ENCODE peak calls at places on chromosomes 3 and 15, in five cellular contexts. One of them, this sample, is unnamed.
A peak's percentile ranks its signal among the peaks of the same experiment; 100 is the strongest.

GRCh38 chr3:114078126-114078525 is 21.6 kb downstream of the QTRT2 start:
- DNase-seq in AG04450: peak; percentile 4
- DNase-seq in endothelial cell of umbilical vein: peak; percentile 29
- DNase-seq in psoas muscle: no peak
- DNase-seq in cardiac fibroblast: no peak
- DNase-seq in this sample: no peak

GRCh38 chr3:133841196-133841595 is 35.6 kb downstream of the SRPRB start:
- DNase-seq in cardiac fibroblast: no peak
- DNase-seq in psoas muscle: no peak
- DNase-seq in AG04450: no peak
- DNase-seq in endothelial cell of umbilical vein: no peak
- DNase-seq in this sample: no peak

GRCh38 chr3:2354702-2355101 is 256.0 kb downstream of the CNTN4 start:
- DNase-seq in AG04450: no peak
- DNase-seq in psoas muscle: no peak
- DNase-seq in endothelial cell of umbilical vein: no peak
- DNase-seq in cardiac fibroblast: peak; percentile 2
- DNase-seq in this sample: peak; percentile 26

GRCh38 chr15:62750471-62750870 is 292.1 kb upstream of the TPM1 start:
- DNase-seq in AG04450: no peak
- DNase-seq in cardiac fibroblast: no peak
- DNase-seq in endothelial cell of umbilical vein: no peak
- DNase-seq in psoas muscle: no peak
- DNase-seq in this sample: no peak

GRCh38 chr15:86915811-86916331 is 836.2 kb downstream of the AGBL1 start:
- DNase-seq in cardiac fibroblast: peak; percentile 70
- DNase-seq in psoas muscle: no peak
- DNase-seq in AG04450: peak; percentile 7
- DNase-seq in endothelial cell of umbilical vein: no peak
- DNase-seq in this sample: peak; percentile 25

GRCh38 chr3:176873261-176873660 is 324.0 kb downstream of the TBL1XR1 start:
- DNase-seq in cardiac fibroblast: no peak
- DNase-seq in AG04450: no peak
- DNase-seq in endothelial cell of umbilical vein: no peak
- DNase-seq in psoas muscle: no peak
- DNase-seq in this sample: no peak

GRCh38 chr3:51386852-51387229 is 1.8 kb downstream of the MANF start:
- DNase-seq in psoas muscle: no peak
- DNase-seq in cardiac fibroblast: no peak
- DNase-seq in endothelial cell of umbilical vein: no peak
- DNase-seq in AG04450: no peak
- DNase-seq in this sample: no peak

GRCh38 chr15:25182098-25182478 is 227.3 kb downstream of the SNRPN start:
- DNase-seq in cardiac fibroblast: no peak
- DNase-seq in psoas muscle: peak; percentile 1
- DNase-seq in AG04450: no peak
- DNase-seq in endothelial cell of umbilical vein: no peak
- DNase-seq in this sample: no peak

GRCh38 chr3:115099115-115099884 is 47.8 kb downstream of the ZBTB20 start:
- DNase-seq in cardiac fibroblast: peak; percentile 16
- DNase-seq in AG04450: no peak
- DNase-seq in psoas muscle: no peak
- DNase-seq in endothelial cell of umbilical vein: peak; percentile 36
- DNase-seq in this sample: no peak

GRCh38 chr3:99720985-99721632 is 82.7 kb downstream of the COL8A1 start:
- DNase-seq in AG04450: no peak
- DNase-seq in psoas muscle: peak; percentile 24
- DNase-seq in cardiac fibroblast: peak; percentile 68
- DNase-seq in endothelial cell of umbilical vein: peak; percentile 55
- DNase-seq in this sample: no peak

GRCh38 chr3:100702082-100703014 is 6.9 kb upstream of the TFG start:
- DNase-seq in cardiac fibroblast: no peak
- DNase-seq in endothelial cell of umbilical vein: no peak
- DNase-seq in AG04450: no peak
- DNase-seq in psoas muscle: no peak
- DNase-seq in this sample: no peak

GRCh38 chr3:19216669-19217337 is 68.5 kb downstream of the KCNH8 start:
- DNase-seq in psoas muscle: peak; percentile 23
- DNase-seq in cardiac fibroblast: no peak
- DNase-seq in endothelial cell of umbilical vein: no peak
- DNase-seq in AG04450: no peak
- DNase-seq in this sample: no peak

GRCh38 chr3:64011685-64012084 is 11.6 kb downstream of the PSMD6 start:
- DNase-seq in endothelial cell of umbilical vein: peak; percentile 10
- DNase-seq in cardiac fibroblast: peak; percentile 91
- DNase-seq in AG04450: no peak
- DNase-seq in psoas muscle: no peak
- DNase-seq in this sample: peak; percentile 37

GRCh38 chr15:77409259-77410156 is 10.4 kb downstream of the PEAK1 start:
- DNase-seq in psoas muscle: no peak
- DNase-seq in AG04450: no peak
- DNase-seq in endothelial cell of umbilical vein: no peak
- DNase-seq in cardiac fibroblast: peak; percentile 24
- DNase-seq in this sample: no peak

GRCh38 chr15:30933293-30933692 is 29.6 kb downstream of the FAN1 start:
- DNase-seq in psoas muscle: no peak
- DNase-seq in endothelial cell of umbilical vein: no peak
- DNase-seq in cardiac fibroblast: no peak
- DNase-seq in AG04450: no peak
- DNase-seq in this sample: no peak

GRCh38 chr15:88032787-88033186 is 223.8 kb downstream of the NTRK3 start:
- DNase-seq in psoas muscle: no peak
- DNase-seq in cardiac fibroblast: no peak
- DNase-seq in AG04450: no peak
- DNase-seq in endothelial cell of umbilical vein: no peak
- DNase-seq in this sample: no peak

GRCh38 chr3:69542265-69543079 is 156.6 kb upstream of the FRMD4B start:
- DNase-seq in cardiac fibroblast: peak; percentile 18
- DNase-seq in endothelial cell of umbilical vein: no peak
- DNase-seq in psoas muscle: peak; percentile 22
- DNase-seq in AG04450: no peak
- DNase-seq in this sample: no peak
- TF ChIP-seq CTCF in cardiac fibroblast: no peak
- TF ChIP-seq CTCF in endothelial cell of umbilical vein: no peak
- TF ChIP-seq CTCF in psoas muscle: no peak
- TF ChIP-seq CTCF in AG04450: no peak
- TF ChIP-seq CTCF in this sample: no peak

GRCh38 chr3:104523136-104523535 is 843.6 kb upstream of the ALCAM start:
- DNase-seq in AG04450: no peak
- DNase-seq in endothelial cell of umbilical vein: no peak
- DNase-seq in cardiac fibroblast: no peak
- DNase-seq in psoas muscle: no peak
- DNase-seq in this sample: no peak
- H3K4me3 ChIP-seq in AG04450: no peak overlapping the region
- H3K4me3 ChIP-seq in endothelial cell of umbilical vein: no peak overlapping the region
- H3K4me3 ChIP-seq in cardiac fibroblast: no peak overlapping the region
- H3K4me3 ChIP-seq in psoas muscle: no peak overlapping the region
- H3K4me3 ChIP-seq in this sample: no peak overlapping the region

DNA sequence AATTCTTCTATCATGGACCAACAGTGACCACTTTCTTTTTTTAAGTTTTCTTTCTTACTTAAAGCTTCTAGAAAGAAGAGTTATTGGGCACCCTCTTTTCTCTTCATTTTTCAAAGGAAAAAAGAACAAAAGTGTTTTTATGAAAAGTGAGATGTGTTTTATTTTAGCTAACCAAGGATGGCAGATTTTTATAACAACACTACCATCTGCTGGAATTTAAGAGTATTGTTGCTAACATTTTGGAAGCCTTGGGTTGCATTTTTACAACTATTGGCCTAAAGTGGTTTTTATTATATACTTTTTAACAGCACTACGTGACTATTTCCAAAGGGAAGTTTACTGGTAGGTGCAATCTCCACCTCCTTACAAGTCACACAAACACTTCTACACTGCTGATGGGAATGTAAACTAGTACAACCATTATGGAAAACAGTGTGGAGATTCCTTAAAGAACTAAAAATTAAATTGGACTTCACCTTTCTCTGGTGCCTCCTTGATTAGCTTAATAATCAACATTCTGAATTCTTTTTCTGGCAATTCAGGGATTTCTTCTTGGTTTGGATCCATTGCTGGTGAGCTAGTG is 237.7 kb upstream of the AGTR1 start:
- DNase-seq in cardiac fibroblast: peak; percentile 60
- DNase-seq in psoas muscle: no peak
- DNase-seq in endothelial cell of umbilical vein: no peak
- DNase-seq in AG04450: no peak
- DNase-seq in this sample: no peak
- TF ChIP-seq CTCF in cardiac fibroblast: peak; percentile 40
- TF ChIP-seq CTCF in psoas muscle: peak; percentile 37
- TF ChIP-seq CTCF in endothelial cell of umbilical vein: no peak
- TF ChIP-seq CTCF in AG04450: peak; percentile 41
- TF ChIP-seq CTCF in this sample: no peak

GRCh38 chr15:58229297-58229768 is 91.2 kb downstream of the AQP9 start:
- DNase-seq in cardiac fibroblast: no peak
- DNase-seq in AG04450: no peak
- DNase-seq in psoas muscle: no peak
- DNase-seq in endothelial cell of umbilical vein: no peak
- DNase-seq in this sample: no peak
- H3K4me3 ChIP-seq in cardiac fibroblast: no peak overlapping the region
- H3K4me3 ChIP-seq in AG04450: no peak overlapping the region
- H3K4me3 ChIP-seq in psoas muscle: peak overlapping the region; percentile 17
- H3K4me3 ChIP-seq in endothelial cell of umbilical vein: no peak overlapping the region
- H3K4me3 ChIP-seq in this sample: no peak overlapping the region

GRCh38 chr3:109228391-109229080 is 87.8 kb downstream of the DPPA2 start:
- DNase-seq in endothelial cell of umbilical vein: no peak
- DNase-seq in psoas muscle: no peak
- DNase-seq in cardiac fibroblast: no peak
- DNase-seq in AG04450: no peak
- DNase-seq in this sample: no peak

DNA sequence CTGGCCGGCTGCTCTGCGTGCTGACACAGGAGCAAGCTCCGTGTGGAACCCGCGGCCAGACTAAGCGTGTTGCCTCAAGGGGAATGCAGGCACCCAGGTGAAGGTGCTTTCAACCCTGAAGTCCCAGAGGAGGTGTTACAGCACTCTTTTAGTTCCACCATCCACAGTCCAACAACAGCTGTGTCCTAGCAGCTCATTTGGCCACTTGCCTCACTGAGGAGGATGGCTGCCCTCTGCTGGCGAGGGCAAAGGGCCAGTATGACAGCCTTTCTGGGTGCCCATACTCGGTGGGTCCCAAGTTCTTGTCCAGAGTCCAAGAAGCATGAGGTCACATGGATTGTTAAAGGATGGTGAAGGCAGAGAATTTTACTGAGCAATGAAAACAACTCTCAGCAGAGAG is 87.8 kb downstream of the C3orf85 start:
- DNase-seq in cardiac fibroblast: no peak
- DNase-seq in psoas muscle: no peak
- DNase-seq in AG04450: no peak
- DNase-seq in endothelial cell of umbilical vein: no peak
- DNase-seq in this sample: no peak
- TF ChIP-seq CTCF in cardiac fibroblast: no peak
- TF ChIP-seq CTCF in psoas muscle: no peak
- TF ChIP-seq CTCF in AG04450: peak; percentile 18
- TF ChIP-seq CTCF in endothelial cell of umbilical vein: no peak
- TF ChIP-seq CTCF in this sample: peak; percentile 51

GRCh38 chr3:107994954-107995715 is 95.7 kb downstream of the CD47 start:
- DNase-seq in AG04450: no peak
- DNase-seq in cardiac fibroblast: no peak
- DNase-seq in endothelial cell of umbilical vein: no peak
- DNase-seq in psoas muscle: no peak
- DNase-seq in this sample: no peak
- H3K4me3 ChIP-seq in AG04450: no peak overlapping the region
- H3K4me3 ChIP-seq in cardiac fibroblast: no peak overlapping the region
- H3K4me3 ChIP-seq in endothelial cell of umbilical vein: no peak overlapping the region
- H3K4me3 ChIP-seq in psoas muscle: no peak overlapping the region
- H3K4me3 ChIP-seq in this sample: no peak overlapping the region

GRCh38 chr3:126474498-126475410 is 937 bp downstream of the ZXDC start:
- DNase-seq in AG04450: no peak
- DNase-seq in endothelial cell of umbilical vein: peak; percentile 65
- DNase-seq in psoas muscle: peak; percentile 60
- DNase-seq in cardiac fibroblast: peak; percentile 56
- DNase-seq in this sample: no peak
- TF ChIP-seq CTCF in AG04450: no peak
- TF ChIP-seq CTCF in endothelial cell of umbilical vein: peak; percentile 18
- TF ChIP-seq CTCF in psoas muscle: no peak
- TF ChIP-seq CTCF in cardiac fibroblast: peak; percentile 6
- TF ChIP-seq CTCF in this sample: no peak

GRCh38 chr3:10992017-10992945 is at the start of gene SLC6A1:
- DNase-seq in psoas muscle: peak; percentile 38
- DNase-seq in cardiac fibroblast: no peak
- DNase-seq in endothelial cell of umbilical vein: no peak
- DNase-seq in AG04450: no peak
- DNase-seq in this sample: no peak

GRCh38 chr3:10995871-10996270 is 3.3 kb downstream of the SLC6A1 start:
- DNase-seq in psoas muscle: no peak
- DNase-seq in endothelial cell of umbilical vein: no peak
- DNase-seq in AG04450: no peak
- DNase-seq in cardiac fibroblast: no peak
- DNase-seq in this sample: no peak

GRCh38 chr3:10994311-10994710 is 1.8 kb downstream of the SLC6A1 start:
- DNase-seq in psoas muscle: no peak
- DNase-seq in cardiac fibroblast: no peak
- DNase-seq in endothelial cell of umbilical vein: no peak
- DNase-seq in AG04450: no peak
- DNase-seq in this sample: no peak

GRCh38 chr3:10992946-10993728 is 589 bp downstream of the SLC6A1 start:
- DNase-seq in endothelial cell of umbilical vein: no peak
- DNase-seq in psoas muscle: no peak
- DNase-seq in AG04450: no peak
- DNase-seq in cardiac fibroblast: no peak
- DNase-seq in this sample: no peak

GRCh38 chr3:10993729-10994065 is 1.1 kb downstream of the SLC6A1 start:
- DNase-seq in AG04450: no peak
- DNase-seq in cardiac fibroblast: no peak
- DNase-seq in psoas muscle: no peak
- DNase-seq in endothelial cell of umbilical vein: no peak
- DNase-seq in this sample: no peak
- H3K4me3 ChIP-seq in AG04450: no peak overlapping the region
- H3K4me3 ChIP-seq in cardiac fibroblast: no peak overlapping the region
- H3K4me3 ChIP-seq in psoas muscle: peak overlapping the region; percentile 51
- H3K4me3 ChIP-seq in endothelial cell of umbilical vein: no peak overlapping the region
- H3K4me3 ChIP-seq in this sample: no peak overlapping the region

DNA sequence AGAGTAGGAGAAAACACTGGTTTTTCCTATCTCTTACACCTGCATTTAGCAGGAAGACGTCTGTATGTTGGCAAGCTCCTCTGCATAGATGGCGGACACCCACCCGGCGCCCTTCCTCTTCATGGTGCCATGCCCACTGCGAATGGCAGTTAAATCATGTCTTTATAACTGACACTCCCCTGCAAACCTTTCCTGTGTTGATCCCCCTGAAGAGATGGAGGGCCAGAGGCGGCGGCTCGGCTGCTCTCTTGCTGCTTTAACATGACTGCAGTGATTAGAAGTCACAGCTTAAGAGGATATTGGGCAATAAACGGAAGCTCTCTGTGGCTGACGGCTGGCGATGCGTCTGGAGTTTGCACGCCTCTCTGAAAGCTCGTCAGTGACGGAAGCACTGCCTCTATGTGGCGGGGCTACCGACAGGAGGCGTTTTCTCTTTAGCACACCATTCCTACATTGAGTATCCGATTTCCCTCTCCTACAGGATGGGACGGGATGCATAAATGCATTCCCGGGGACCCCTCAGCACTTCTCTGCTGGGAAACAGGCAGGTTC is 25.5 kb upstream of the SNRPA1 start:
- DNase-seq in cardiac fibroblast: peak; percentile 72
- DNase-seq in endothelial cell of umbilical vein: peak; percentile 29
- DNase-seq in psoas muscle: peak; percentile 39
- DNase-seq in AG04450: no peak
- DNase-seq in this sample: peak; percentile 39
- TF ChIP-seq CTCF in cardiac fibroblast: peak; percentile 34
- TF ChIP-seq CTCF in endothelial cell of umbilical vein: peak; percentile 43
- TF ChIP-seq CTCF in psoas muscle: no peak
- TF ChIP-seq CTCF in AG04450: peak; percentile 52
- TF ChIP-seq CTCF in this sample: peak; percentile 59

GRCh38 chr15:48566669-48567068 is 78.8 kb downstream of the FBN1 start:
- DNase-seq in psoas muscle: no peak
- DNase-seq in cardiac fibroblast: peak; percentile 83
- DNase-seq in endothelial cell of umbilical vein: peak; percentile 76
- DNase-seq in AG04450: no peak
- DNase-seq in this sample: no peak
- H3K4me3 ChIP-seq in psoas muscle: no peak overlapping the region
- H3K4me3 ChIP-seq in cardiac fibroblast: no peak overlapping the region
- H3K4me3 ChIP-seq in endothelial cell of umbilical vein: no peak overlapping the region
- H3K4me3 ChIP-seq in AG04450: no peak overlapping the region
- H3K4me3 ChIP-seq in this sample: no peak overlapping the region